ENCODE peak calls at places on chromosomes 16 and 17, in five cellular contexts. K is heart left ventricle, U is GM12864, D is PC-3, N is kidney epithelial cell. Y is an unnamed sample.

GRCh38 chr16:31055613-31056012 is 18.4 kb downstream of the ZNF668 start:
- DNase-seq in K (no peak), U (no peak), D (no peak), N (no peak), Y (no peak)

GRCh38 chr17:77930780-77931768 is 27.4 kb upstream of the TNRC6C start:
- DNase-seq in K (no peak), U (no peak), D (no peak), N (no peak), Y (no peak)

GRCh38 chr17:81515530-81516041 is 3.0 kb upstream of the ACTG1 start:
- DNase-seq in K (no peak), U (no peak), D (no peak), N (no peak), Y (no peak)

GRCh38 chr16:47029724-47030123 is 56.2 kb upstream of the DNAJA2 start:
- DNase-seq in K (no peak), U (no peak), D (no peak), N (no peak), Y (no peak)

GRCh38 chr17:79960788-79961522 is 74.7 kb downstream of the TBC1D16 start:
- DNase-seq in K (no peak), U (no peak), D (peak), N (no peak), Y (peak)

GRCh38 chr16:16171332-16171919 is 51.9 kb downstream of the ABCC6 start:
- DNase-seq in K (no peak), U (no peak), D (no peak), N (no peak), Y (no peak)

GRCh38 chr16:19696961-19697360 is 21.1 kb downstream of the KNOP1 start:
- DNase-seq in K (no peak), U (no peak), D (no peak), N (no peak), Y (no peak)

GRCh38 chr17:44529864-44530263 is 26.7 kb upstream of the GPATCH8 start:
- DNase-seq in K (no peak), U (no peak), D (peak), N (no peak), Y (no peak)

GRCh38 chr16:58252716-58253115 is 42.1 kb downstream of the PRSS54 start:
- DNase-seq in K (no peak), U (no peak), D (no peak), N (no peak), Y (no peak)

GRCh38 chr17:38584350-38584925 is 21.3 kb downstream of the SRCIN1 start:
- DNase-seq in K (peak), U (no peak), D (peak), N (no peak), Y (peak)

GRCh38 chr17:53979991-53980390 is 157.3 kb downstream of the KIF2B start:
- DNase-seq in K (no peak), U (no peak), D (no peak), N (no peak), Y (no peak)

GRCh38 chr16:30946671-30947532 is 2.0 kb upstream of the ORAI3 start:
- DNase-seq in K (no peak), U (no peak), D (no peak), N (no peak), Y (no peak)

GRCh38 chr16:20614201-20615141 is 38.3 kb upstream of the ACSM2B start:
- DNase-seq in K (no peak), U (no peak), D (no peak), N (no peak), Y (no peak)

GRCh38 chr17:3988297-3989120 is 24.3 kb upstream of the ATP2A3 start:
- DNase-seq in K (no peak), U (no peak), D (no peak), N (no peak), Y (no peak)

GRCh38 chr17:13004336-13004735 is 13.5 kb downstream of the ELAC2 start:
- DNase-seq in K (no peak), U (no peak), D (peak), N (no peak), Y (no peak)

GRCh38 chr16:52581530-52581929 is 34.6 kb upstream of the TOX3 start:
- DNase-seq in K (no peak), U (no peak), D (no peak), N (no peak), Y (peak)

GRCh38 chr17:48644910-48645557 is 18.9 kb upstream of the HOXB9 start:
- DNase-seq in K (no peak), U (no peak), D (no peak), N (no peak), Y (no peak)
- H3K4me3 ChIP-seq in K (no peak), U (no peak), D (no peak), N (peak), Y (no peak)

GRCh38 chr16:10497132-10498088 is 83.0 kb downstream of the EMP2 start:
- DNase-seq in K (no peak), U (no peak), D (no peak), N (no peak), Y (no peak)

GRCh38 chr16:10502766-10503165 is 77.6 kb downstream of the EMP2 start:
- DNase-seq in K (no peak), U (no peak), D (no peak), N (no peak), Y (no peak)

GRCh38 chr16:10501016-10501607 is 79.3 kb downstream of the EMP2 start:
- DNase-seq in K (no peak), U (no peak), D (no peak), N (no peak), Y (no peak)

GRCh38 chr16:10504404-10504885 is 76.0 kb downstream of the EMP2 start:
- DNase-seq in K (no peak), U (no peak), D (no peak), N (no peak), Y (no peak)

DNA sequence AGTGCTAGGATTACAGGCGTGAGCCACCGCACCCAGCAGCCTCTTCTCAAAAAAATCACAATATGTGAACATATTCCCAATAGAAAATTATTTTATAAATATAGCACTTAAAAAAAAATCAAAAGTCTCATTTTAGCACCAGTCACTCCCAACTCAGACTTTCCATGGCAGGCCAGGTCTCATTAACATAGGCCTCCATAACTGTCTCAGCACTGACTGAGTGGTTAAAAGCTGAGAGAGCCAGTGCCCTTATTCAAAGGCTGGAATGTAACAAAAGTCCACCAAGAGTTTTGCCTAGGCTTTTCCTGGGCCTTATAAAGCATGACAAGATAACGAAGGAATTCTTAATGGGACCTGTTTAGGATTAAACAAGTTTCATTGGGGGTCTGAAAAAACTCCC is 79.8 kb downstream of the EMP2 start:
- DNase-seq in K (no peak), U (no peak), D (no peak), N (no peak), Y (no peak)
- H3K4me3 ChIP-seq in K (no peak), U (no peak), D (no peak), N (no peak), Y (no peak)

GRCh38 chr17:75526555-75527270 is 1.2 kb downstream of the LLGL2 start:
- DNase-seq in K (no peak), U (no peak), D (peak), N (no peak), Y (no peak)
- H3K4me3 ChIP-seq in K (peak), U (no peak), D (peak), N (peak), Y (peak)

DNA sequence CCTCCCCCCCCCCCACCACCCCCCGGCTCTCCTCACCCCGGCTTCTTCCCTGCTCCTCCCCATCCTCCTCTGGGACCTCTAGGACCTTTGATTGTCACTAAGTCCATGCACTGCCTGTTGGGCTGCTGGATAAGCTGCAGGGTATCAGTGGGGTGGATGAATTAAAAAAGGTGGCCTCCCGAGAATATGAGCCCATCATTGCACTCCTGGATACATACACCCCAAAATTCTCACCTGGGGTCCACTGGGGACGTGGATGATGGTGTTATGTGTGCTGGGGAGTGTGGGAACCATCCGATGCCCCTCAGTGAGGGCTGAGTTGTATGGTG is 88.8 kb downstream of the IRF8 start:
- DNase-seq in K (no peak), U (no peak), D (no peak), N (no peak), Y (no peak)
- H3K4me3 ChIP-seq in K (no peak), U (no peak), D (no peak), N (no peak), Y (no peak)

DNA sequence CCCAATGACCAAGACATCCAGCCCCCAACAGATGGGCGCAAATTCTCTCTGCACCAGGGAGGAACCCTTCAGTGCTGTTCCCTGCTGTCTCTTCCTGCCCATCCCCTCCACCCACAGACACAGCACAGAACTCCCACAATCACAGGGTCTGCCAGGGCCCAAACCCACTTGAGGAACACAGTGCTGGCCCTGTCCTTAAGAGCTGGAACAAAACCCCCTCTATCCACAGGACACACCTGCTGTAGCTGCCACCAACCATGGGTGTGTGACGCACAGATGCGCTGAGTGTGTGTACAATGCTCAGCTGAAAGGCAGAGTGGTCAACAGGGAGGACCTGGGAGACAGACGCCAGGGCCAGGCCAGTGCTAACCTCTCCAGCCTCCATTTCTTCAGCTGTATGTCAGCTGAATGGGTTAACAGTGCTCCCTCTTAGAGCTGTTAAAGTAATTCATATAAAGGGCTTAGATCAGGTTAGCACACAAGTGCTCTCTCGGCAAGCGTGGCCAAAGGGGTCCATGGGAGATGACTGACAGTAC is 62.1 kb downstream of the AMFR start:
- DNase-seq in K (no peak), U (no peak), D (no peak), N (no peak), Y (no peak)
- H3K4me3 ChIP-seq in K (no peak), U (no peak), D (no peak), N (no peak), Y (no peak)

Y was measured in A673.